ENCODE peak calls at places on chromosomes 11 and 22, in four cellular contexts. L, V, F and K are unnamed samples.

GRCh38 chr22:47027766-47028165 is 265.3 kb downstream of the TBC1D22A start:
- DNase-seq in L (no peak), V (no peak), F (no peak), K (peak)

GRCh38 chr22:29128891-29129643 is 56.2 kb downstream of the KREMEN1 start:
- DNase-seq in L (no peak), V (peak), F (peak), K (no peak)

GRCh38 chr22:47623740-47624103 is 861.3 kb downstream of the TBC1D22A start:
- DNase-seq in L (no peak), V (no peak), F (no peak), K (no peak)

GRCh38 chr22:23256986-23257888 is 76.9 kb downstream of the BCR start:
- DNase-seq in L (no peak), V (no peak), F (peak), K (no peak)

GRCh38 chr11:116357769-116358544 is 414.8 kb downstream of the BUD13 start:
- DNase-seq in L (peak), V (peak), F (peak), K (peak)

GRCh38 chr22:48004038-48004437 is 1241.6 kb downstream of the TBC1D22A start:
- DNase-seq in L (no peak), V (no peak), F (no peak), K (no peak)

GRCh38 chr22:47836957-47837356 is 1074.5 kb downstream of the TBC1D22A start:
- DNase-seq in L (no peak), V (peak), F (peak), K (no peak)

GRCh38 chr11:79092791-79093313 is 348.0 kb downstream of the TENM4 start:
- DNase-seq in L (no peak), V (peak), F (peak), K (no peak)

GRCh38 chr11:21615871-21616270 is 577.0 kb upstream of the ANO5 start:
- DNase-seq in L (no peak), V (no peak), F (no peak), K (no peak)

GRCh38 chr11:126163779-126164178 is 47.7 kb downstream of the RPUSD4 start:
- DNase-seq in L (no peak), V (no peak), F (no peak), K (no peak)

GRCh38 chr11:76153609-76153949 is 52.7 kb downstream of the WNT11 start:
- DNase-seq in L (no peak), V (peak), F (peak), K (no peak)

GRCh38 chr11:134921938-134922337 is 509.9 kb upstream of the B3GAT1 start:
- DNase-seq in L (no peak), V (no peak), F (no peak), K (no peak)

GRCh38 chr11:117735350-117735977 is 61.6 kb downstream of the DSCAML1 start:
- DNase-seq in L (no peak), V (no peak), F (no peak), K (no peak)
- H3K4me2 ChIP-seq in L (no peak), V (no peak), F (no peak), K (no peak)

GRCh38 chr22:49664891-49665290 is 162.8 kb downstream of the BRD1 start:
- DNase-seq in L (no peak), V (no peak), F (no peak), K (no peak)
- H3K4me2 ChIP-seq in L (no peak), V (no peak), F (no peak), K (no peak)

GRCh38 chr22:32476286-32476685 is 1.7 kb downstream of the FBXO7 start:
- DNase-seq in L (no peak), V (no peak), F (peak), K (no peak)
- H3K4me2 ChIP-seq in L (no peak), V (peak), F (peak), K (peak)

DNA sequence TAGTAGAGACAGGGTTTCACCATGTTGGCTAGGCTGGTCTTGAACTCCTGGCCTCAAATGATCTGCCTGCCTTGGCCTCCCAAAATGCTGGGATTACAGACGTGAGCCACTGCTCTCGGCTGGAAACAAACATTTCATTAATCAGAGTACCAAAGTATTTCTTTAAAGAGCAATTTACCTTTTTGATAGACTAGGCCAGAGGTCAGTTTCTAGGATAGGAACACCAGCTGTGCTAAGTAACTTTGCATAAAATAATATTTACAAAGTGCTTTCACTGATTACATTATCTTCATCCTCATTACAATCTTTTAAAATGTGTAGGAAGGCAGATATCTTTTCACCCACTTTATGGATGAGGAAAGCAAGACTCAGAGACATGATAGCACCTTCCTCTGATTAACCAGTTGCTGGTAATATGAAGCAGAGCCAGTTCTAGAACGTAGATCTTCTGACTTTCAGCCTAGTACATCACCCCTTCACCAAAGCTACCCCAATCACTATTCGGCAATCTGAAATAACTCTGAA is 355.2 kb downstream of the SOX6 start:
- DNase-seq in L (no peak), V (no peak), F (no peak), K (no peak)
- H3K4me2 ChIP-seq in L (no peak), V (peak), F (peak), K (no peak)

GRCh38 chr11:66315498-66315885 is 1.4 kb downstream of the CD248 start:
- DNase-seq in L (no peak), V (no peak), F (peak), K (no peak)
- H3K4me2 ChIP-seq in L (no peak), V (peak), F (peak), K (no peak)

DNA sequence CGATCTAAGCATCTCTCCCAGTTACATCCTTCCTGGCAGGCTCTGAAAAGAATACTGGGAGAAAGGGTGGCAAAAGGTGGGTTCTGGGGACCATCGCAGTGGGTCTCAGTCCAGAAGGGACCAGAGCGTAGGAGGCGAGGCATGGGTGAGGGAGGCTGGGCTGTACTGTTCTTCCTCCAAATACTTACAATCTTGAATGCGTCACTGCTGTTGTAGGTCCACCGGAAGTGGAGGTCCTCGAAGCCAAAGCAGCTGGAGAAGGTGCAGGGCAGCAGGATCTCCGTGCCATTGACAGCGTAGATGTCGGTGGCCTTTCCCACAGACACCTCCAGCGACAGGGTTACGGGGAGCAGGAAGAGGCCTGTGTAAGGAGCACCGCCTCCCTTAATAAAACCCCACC is 7.8 kb downstream of the SCN4B start:
- DNase-seq in L (no peak), V (no peak), F (no peak), K (no peak)
- H3K4me2 ChIP-seq in L (no peak), V (no peak), F (no peak), K (no peak)

GRCh38 chr22:17471901-17472566 is 91.3 kb upstream of the SLC25A18 start:
- DNase-seq in L (peak), V (no peak), F (peak), K (peak)
- H3K4me2 ChIP-seq in L (peak), V (no peak), F (no peak), K (peak)

GRCh38 chr11:68008381-68009337 is 1.5 kb upstream of the ALDH3B1 start:
- DNase-seq in L (no peak), V (no peak), F (no peak), K (no peak)
- H3K4me2 ChIP-seq in L (no peak), V (no peak), F (no peak), K (no peak)

GRCh38 chr11:46982797-46983452 is 46.4 kb downstream of the CSTPP1 start:
- DNase-seq in L (no peak), V (no peak), F (no peak), K (no peak)
- H3K4me2 ChIP-seq in L (no peak), V (no peak), F (no peak), K (no peak)